ENCODE peak calls at places on chromosome 21, in eight cellular contexts. A is bronchial epithelial cell, S is psoas muscle, C is lower leg skin, P is thyroid gland, F is fibroblast of lung, B is BE2C, O is left ventricle myocardium inferior. G is an unnamed sample.

GRCh38 chr21:45282283-45283018 is 5.2 kb downstream of the POFUT2 start:
- DNase-seq in A (no peak), F (no peak), S (no peak), C (peak; percentile 79), O (no peak), P (no peak), B (no peak), G (no peak)

GRCh38 chr21:28742527-28742926 is 250.2 kb downstream of the LTN1 start:
- DNase-seq in A (peak; percentile 52), O (no peak), B (no peak), F (peak; percentile 81), S (no peak), C (no peak), P (no peak), G (peak; percentile 65)

GRCh38 chr21:14095021-14095420 is 115.7 kb downstream of the LIPI start:
- DNase-seq in B (no peak), F (no peak), C (no peak), P (no peak), O (no peak), A (no peak), S (no peak), G (no peak)

GRCh38 chr21:37658994-37659458 is 257.2 kb downstream of the KCNJ6 start:
- DNase-seq in A (peak; percentile 95), C (no peak), O (no peak), F (peak; percentile 75), P (no peak), S (peak; percentile 38), B (no peak), G (peak; percentile 64)

GRCh38 chr21:40245021-40245420 is 377.8 kb downstream of the PCP4 start:
- DNase-seq in A (no peak), B (no peak), C (no peak), S (no peak), F (no peak), P (no peak), O (no peak), G (no peak)

GRCh38 chr21:45396620-45396995 is 8.4 kb upstream of the COL18A1 start:
- DNase-seq in C (peak; percentile 53), S (peak; percentile 2), A (no peak), B (no peak), O (no peak), P (no peak), F (no peak), G (no peak)

GRCh38 chr21:46161180-46161799 is 5.9 kb upstream of the FTCD start:
- DNase-seq in B (peak; percentile 8), A (no peak), O (no peak), F (no peak), P (no peak), C (peak; percentile 78), S (peak; percentile 10), G (no peak)

GRCh38 chr21:40176732-40177131 is 309.5 kb downstream of the PCP4 start:
- DNase-seq in F (no peak), A (no peak), S (no peak), C (no peak), P (no peak), B (no peak), O (no peak), G (no peak)

GRCh38 chr21:25234857-25235801 is 372.2 kb downstream of the MRPL39 start:
- DNase-seq in A (no peak), F (no peak), B (no peak), O (no peak), C (no peak), P (no peak), S (no peak), G (no peak)

GRCh38 chr21:15841856-15842564 is 112.2 kb downstream of the USP25 start:
- DNase-seq in F (peak; percentile 72), C (no peak), P (no peak), S (no peak), B (no peak), A (peak; percentile 51), O (no peak), G (peak; percentile 80)

GRCh38 chr21:45888361-45889009 is 93.1 kb upstream of the COL6A1 start:
- DNase-seq in S (no peak), C (no peak), P (no peak), A (no peak), F (no peak), B (no peak), O (no peak), G (no peak)

GRCh38 chr21:16587141-16587570 is 857.4 kb downstream of the USP25 start:
- DNase-seq in P (no peak), F (peak; percentile 77), A (peak; percentile 85), B (peak; percentile 77), S (peak; percentile 65), C (no peak), O (peak; percentile 53), G (peak; percentile 82)

GRCh38 chr21:25953659-25954058 is 216.9 kb downstream of the APP start:
- DNase-seq in P (no peak), C (no peak), O (no peak), F (no peak), B (no peak), A (no peak), S (no peak), G (peak; percentile 37)

GRCh38 chr21:44800971-44801467 is 601 bp downstream of the UBE2G2 start:
- DNase-seq in C (no peak), P (no peak), F (peak; percentile 23), A (peak; percentile 48), B (no peak), S (no peak), O (no peak), G (peak; percentile 32)

GRCh38 chr21:45264919-45265515 is 22.7 kb downstream of the POFUT2 start:
- DNase-seq in C (peak; percentile 82), B (no peak), S (no peak), O (no peak), F (no peak), A (no peak), P (no peak), G (no peak)

DNA sequence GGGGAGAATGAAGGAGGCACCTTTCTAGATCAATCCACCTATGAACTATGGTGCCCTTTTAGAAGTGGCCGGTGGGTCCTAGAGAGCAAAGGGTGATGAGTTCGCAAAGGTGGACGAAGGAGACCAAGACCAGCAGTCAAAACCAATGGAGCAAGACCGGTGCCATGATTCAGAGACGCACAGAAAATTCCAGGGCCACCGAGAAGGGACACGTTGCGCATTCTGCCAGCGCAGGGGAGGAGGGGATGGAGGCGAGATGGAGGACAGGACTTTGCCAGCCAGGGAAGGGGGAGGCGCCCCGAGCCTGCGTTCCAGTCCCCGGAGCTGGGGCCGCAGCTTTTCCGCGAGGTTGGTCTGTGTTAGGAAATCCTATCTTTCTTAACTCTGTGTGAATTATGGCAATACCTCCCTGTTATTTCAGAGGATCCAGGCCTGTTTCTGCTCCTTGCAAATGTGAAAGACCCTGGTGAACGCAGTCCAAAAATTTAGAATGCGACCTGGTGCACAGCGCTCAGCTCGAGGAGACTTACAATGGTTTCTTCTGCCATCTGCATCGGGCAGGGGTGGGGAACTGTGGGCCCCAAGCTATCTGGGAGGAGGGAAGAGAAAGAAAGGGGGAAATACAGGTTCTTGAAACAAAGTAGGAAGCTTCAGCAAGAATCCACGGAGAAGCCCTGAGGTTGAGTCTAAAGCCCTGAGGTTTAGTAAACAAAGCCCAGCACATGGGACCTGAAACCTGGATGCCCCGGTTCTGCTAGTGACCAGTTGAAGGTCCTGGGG is 129.4 kb downstream of the MRPS6 start:
- DNase-seq in A (no peak), S (peak; percentile 45), B (peak; percentile 24), C (peak; percentile 87), F (peak; percentile 25), O (peak; percentile 25), P (peak; percentile 82), G (no peak)
- H3K4me3 ChIP-seq in A (no peak overlapping the region), S (peak overlapping the region; percentile 16), B (no peak overlapping the region), C (no peak overlapping the region), F (no peak overlapping the region), O (peak overlapping the region; percentile 68), P (no peak overlapping the region), G (no peak overlapping the region)

GRCh38 chr21:31879911-31880310 is 7.1 kb downstream of the HUNK start:
- DNase-seq in F (no peak), S (no peak), P (no peak), C (peak; percentile 53), B (no peak), A (no peak), O (no peak), G (no peak)
- TF ChIP-seq CTCF in F (no peak), S (no peak), P (no peak), C (no peak), B (no peak), A (no peak), O (no peak), G (no peak)

GRCh38 chr21:41751621-41752020 is 15.2 kb downstream of the RIPK4 start:
- DNase-seq in C (no peak), P (peak; percentile 93), F (no peak), S (no peak), O (peak; percentile 4), B (no peak), A (peak; percentile 92), G (no peak)
- H3K4me3 ChIP-seq in C (no peak overlapping the region), P (no peak overlapping the region), F (no peak overlapping the region), S (no peak overlapping the region), O (no peak overlapping the region), B (no peak overlapping the region), A (no peak overlapping the region), G (no peak overlapping the region)

DNA sequence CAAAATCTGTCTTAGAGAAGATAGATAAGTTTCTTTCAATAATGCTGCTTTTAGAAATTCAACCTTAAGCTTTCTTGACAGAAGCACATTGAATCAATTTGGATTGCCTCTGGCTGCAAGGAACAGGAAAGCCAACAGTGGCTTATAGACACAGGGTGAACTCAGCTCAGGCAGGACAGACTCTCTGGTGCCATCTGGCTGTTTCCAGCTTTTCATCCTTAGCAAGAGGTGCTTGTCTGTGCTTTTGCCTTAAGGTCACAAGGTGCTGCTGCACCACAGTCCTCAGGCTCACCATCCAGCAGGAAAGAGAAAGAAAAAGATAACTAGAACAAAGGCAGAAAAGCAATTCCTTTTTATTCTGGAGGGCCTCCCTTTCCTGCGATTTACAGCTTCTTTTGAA is 93.7 kb upstream of the ETS2 start:
- DNase-seq in P (no peak), B (no peak), F (peak; percentile 41), S (no peak), C (no peak), A (peak; percentile 69), O (no peak), G (peak; percentile 41)
- TF ChIP-seq CTCF in P (peak; percentile 14), B (peak; percentile 50), F (peak; percentile 43), S (peak; percentile 33), C (no peak), A (peak; percentile 81), O (peak; percentile 61), G (peak; percentile 64)

DNA sequence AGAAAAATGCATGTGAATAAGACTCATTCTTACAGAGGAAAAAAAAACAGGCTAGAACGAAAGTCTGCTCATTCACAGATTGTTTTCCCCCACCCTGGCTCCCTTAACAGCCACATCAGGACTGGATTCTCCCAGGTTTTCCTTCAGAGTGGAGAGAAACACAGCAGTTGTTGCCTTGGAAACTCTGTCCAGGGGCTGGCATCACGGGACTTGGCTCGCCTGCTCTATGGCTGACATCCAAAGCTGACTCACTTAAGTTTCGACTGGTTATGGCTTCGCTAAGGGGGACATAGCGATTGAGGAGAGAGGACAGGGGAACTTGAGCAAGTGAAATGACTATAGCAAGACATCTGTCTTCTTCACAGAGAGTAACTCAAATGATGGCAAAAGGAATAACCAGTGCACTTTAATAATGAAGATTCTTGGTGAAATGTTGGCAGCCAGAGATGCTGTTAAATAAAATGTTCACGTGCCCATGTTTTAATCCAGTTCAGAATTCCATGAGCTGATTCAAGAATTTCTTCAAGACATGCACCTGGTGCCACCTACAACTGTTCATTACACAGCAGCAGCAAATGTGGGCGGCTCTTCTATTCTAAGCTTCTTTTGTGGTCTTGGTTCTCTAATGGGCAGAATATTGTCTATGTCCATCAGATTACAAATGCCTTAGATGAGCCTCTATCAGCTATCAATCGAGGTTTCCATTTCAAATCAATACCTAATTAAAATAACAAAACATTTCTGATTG is 21.8 kb downstream of the MIS18A start:
- DNase-seq in P (peak; percentile 86), B (peak; percentile 84), C (peak; percentile 95), F (peak; percentile 94), O (peak; percentile 54), S (peak; percentile 70), A (peak; percentile 52), G (peak; percentile 93)
- H3K4me3 ChIP-seq in P (no peak overlapping the region), B (peak overlapping the region; percentile 25), C (no peak overlapping the region), F (no peak overlapping the region), O (no peak overlapping the region), S (no peak overlapping the region), A (no peak overlapping the region), G (no peak overlapping the region)

G was measured in astrocyte of the spinal cord.